ENCODE peak calls at places on chromosomes 1 and 21, in four cellular contexts. One of them, this sample, is unnamed.

GRCh38 chr1:85237613-85238012 is 21.8 kb downstream of the C1orf52 start:
- DNase-seq in astrocyte: no peak
- DNase-seq in mucosa of descending colon: no peak
- DNase-seq in coronary artery: no peak
- DNase-seq in this sample: no peak

GRCh38 chr1:11407301-11407994 is 71.5 kb upstream of the DISP3 start:
- DNase-seq in astrocyte: peak
- DNase-seq in mucosa of descending colon: no peak
- DNase-seq in coronary artery: no peak
- DNase-seq in this sample: no peak

GRCh38 chr1:51469518-51469917 is 49.5 kb downstream of the EPS15 start:
- DNase-seq in astrocyte: no peak
- DNase-seq in mucosa of descending colon: no peak
- DNase-seq in coronary artery: no peak
- DNase-seq in this sample: no peak

GRCh38 chr1:32702599-32703478 is at the start of gene SYNC:
- DNase-seq in coronary artery: peak
- DNase-seq in mucosa of descending colon: peak
- DNase-seq in astrocyte: peak
- DNase-seq in this sample: peak

GRCh38 chr1:193479187-193479586 is 292.8 kb upstream of the B3GALT2 start:
- DNase-seq in astrocyte: no peak
- DNase-seq in coronary artery: no peak
- DNase-seq in mucosa of descending colon: no peak
- DNase-seq in this sample: peak

GRCh38 chr1:153470707-153471106 is 10.3 kb upstream of the S100A7 start:
- DNase-seq in astrocyte: no peak
- DNase-seq in coronary artery: no peak
- DNase-seq in mucosa of descending colon: no peak
- DNase-seq in this sample: no peak

GRCh38 chr1:233710507-233710906 is 96.6 kb downstream of the KCNK1 start:
- DNase-seq in mucosa of descending colon: no peak
- DNase-seq in astrocyte: no peak
- DNase-seq in coronary artery: no peak
- DNase-seq in this sample: no peak

GRCh38 chr1:8706995-8707396 is 110.4 kb downstream of the RERE start:
- DNase-seq in coronary artery: no peak
- DNase-seq in astrocyte: peak
- DNase-seq in mucosa of descending colon: no peak
- DNase-seq in this sample: no peak

GRCh38 chr1:112395261-112395831 is 668 bp upstream of the CTTNBP2NL start:
- DNase-seq in mucosa of descending colon: no peak
- DNase-seq in coronary artery: no peak
- DNase-seq in astrocyte: peak
- DNase-seq in this sample: peak

GRCh38 chr1:34985063-34985770 is at the start of gene TMEM35B:
- DNase-seq in coronary artery: peak
- DNase-seq in astrocyte: peak
- DNase-seq in mucosa of descending colon: peak
- DNase-seq in this sample: peak

GRCh38 chr1:157838966-157839365 is 2.6 kb downstream of the CD5L start:
- DNase-seq in astrocyte: no peak
- DNase-seq in coronary artery: no peak
- DNase-seq in mucosa of descending colon: no peak
- DNase-seq in this sample: no peak

GRCh38 chr1:236117710-236118109 is 24.6 kb upstream of the GPR137B start:
- DNase-seq in astrocyte: no peak
- DNase-seq in coronary artery: no peak
- DNase-seq in mucosa of descending colon: no peak
- DNase-seq in this sample: no peak

GRCh38 chr21:34934350-34934749 is 114.8 kb downstream of the RUNX1 start:
- DNase-seq in astrocyte: no peak
- DNase-seq in coronary artery: no peak
- DNase-seq in mucosa of descending colon: no peak
- DNase-seq in this sample: no peak
- H3K4me3 ChIP-seq in astrocyte: no peak
- H3K4me3 ChIP-seq in coronary artery: no peak
- H3K4me3 ChIP-seq in mucosa of descending colon: no peak
- H3K4me3 ChIP-seq in this sample: no peak

DNA sequence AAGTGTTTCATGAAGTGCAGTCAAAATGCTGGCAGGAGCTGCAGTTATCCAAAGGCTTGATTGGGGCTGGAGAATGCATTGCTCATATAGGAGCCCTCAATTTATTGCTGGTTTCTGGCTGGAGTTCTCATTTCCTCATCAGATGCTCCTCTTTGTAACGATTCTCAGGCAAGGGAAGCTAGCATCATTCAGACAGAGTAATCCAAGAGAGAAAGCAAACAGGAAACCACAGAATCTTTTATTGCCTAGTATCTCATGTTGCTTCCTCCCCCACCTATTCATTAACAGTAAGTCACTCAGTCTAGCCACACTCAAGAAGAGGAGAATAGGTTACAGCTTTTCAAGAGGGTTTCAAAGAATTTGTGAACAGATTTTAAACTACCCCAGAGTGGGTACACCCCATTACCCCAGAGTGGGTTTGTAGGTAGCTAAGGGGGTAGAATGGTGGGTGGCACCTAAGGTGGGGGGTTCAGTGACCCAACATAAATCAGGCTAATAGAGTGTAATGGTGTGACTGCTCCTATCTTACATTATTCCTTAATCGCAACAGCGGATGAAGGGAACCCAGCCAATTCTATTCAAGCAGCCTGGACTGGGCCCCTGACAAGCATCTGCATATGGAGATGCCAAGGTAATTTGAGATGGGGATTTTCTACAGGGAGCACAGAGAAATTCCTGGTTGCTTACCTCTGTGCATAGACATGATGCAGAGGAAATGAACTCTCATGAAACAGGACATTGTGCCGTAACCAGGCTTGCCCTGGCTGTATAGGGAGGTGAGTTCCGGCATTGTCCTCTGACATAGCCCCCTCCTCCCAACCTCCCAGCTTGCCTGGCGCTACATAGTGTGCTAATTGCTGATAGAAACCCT is 67.2 kb downstream of the KCNJ15 start:
- DNase-seq in astrocyte: peak
- DNase-seq in mucosa of descending colon: no peak
- DNase-seq in coronary artery: peak
- DNase-seq in this sample: no peak
- H3K4me3 ChIP-seq in astrocyte: no peak
- H3K4me3 ChIP-seq in mucosa of descending colon: no peak
- H3K4me3 ChIP-seq in coronary artery: no peak
- H3K4me3 ChIP-seq in this sample: no peak

DNA sequence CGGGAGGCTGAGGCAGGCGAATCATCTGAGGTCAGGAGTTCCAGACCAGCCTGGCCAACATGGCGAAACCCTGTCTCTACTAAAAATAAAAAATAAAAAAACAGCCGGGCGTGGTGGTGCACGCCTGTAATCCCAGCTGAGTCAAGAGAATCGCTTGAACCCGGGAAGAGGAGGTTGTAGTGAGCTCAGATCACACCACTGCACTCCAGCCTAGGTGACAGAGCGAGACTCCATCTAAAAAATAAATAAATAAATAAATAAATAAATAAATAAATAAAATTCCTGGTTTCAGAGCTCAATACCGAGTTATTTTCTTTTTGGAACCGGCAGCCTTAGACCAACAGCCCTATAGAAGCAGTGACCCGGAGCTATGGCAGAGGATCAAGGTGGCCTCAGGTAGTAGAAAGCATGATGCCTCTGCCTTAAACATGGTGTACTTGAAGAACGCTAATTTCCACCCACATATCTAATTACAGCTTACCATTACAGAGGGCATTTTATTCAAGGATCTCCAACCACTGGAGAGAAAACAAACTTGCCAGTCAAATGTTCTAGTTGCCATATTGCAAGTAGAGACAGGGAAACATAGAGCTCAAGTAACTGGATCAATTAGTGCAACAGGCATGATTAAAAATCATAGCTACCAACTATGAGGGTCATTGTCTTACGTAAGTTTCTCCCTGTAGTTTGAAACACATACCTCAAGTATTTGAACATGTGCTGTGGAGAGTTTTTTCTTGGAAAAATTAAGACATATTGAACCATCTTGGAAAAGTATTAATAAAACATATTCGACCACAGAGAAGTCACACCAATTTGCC is 2.0 kb upstream of the ENAH start:
- DNase-seq in coronary artery: no peak
- DNase-seq in astrocyte: no peak
- DNase-seq in mucosa of descending colon: no peak
- DNase-seq in this sample: no peak
- H3K4me3 ChIP-seq in coronary artery: peak
- H3K4me3 ChIP-seq in astrocyte: peak
- H3K4me3 ChIP-seq in mucosa of descending colon: no peak
- H3K4me3 ChIP-seq in this sample: no peak

GRCh38 chr1:222643937-222644648 is 26.2 kb downstream of the MIA3 start:
- DNase-seq in coronary artery: peak
- DNase-seq in astrocyte: peak
- DNase-seq in mucosa of descending colon: peak
- DNase-seq in this sample: peak
- H3K4me3 ChIP-seq in coronary artery: peak
- H3K4me3 ChIP-seq in astrocyte: peak
- H3K4me3 ChIP-seq in mucosa of descending colon: peak
- H3K4me3 ChIP-seq in this sample: peak

GRCh38 chr1:27044613-27045091 is 32.0 kb upstream of the TENT5B start:
- DNase-seq in coronary artery: peak
- DNase-seq in mucosa of descending colon: peak
- DNase-seq in astrocyte: peak
- DNase-seq in this sample: peak
- H3K4me3 ChIP-seq in coronary artery: peak
- H3K4me3 ChIP-seq in mucosa of descending colon: no peak
- H3K4me3 ChIP-seq in astrocyte: no peak
- H3K4me3 ChIP-seq in this sample: no peak

DNA sequence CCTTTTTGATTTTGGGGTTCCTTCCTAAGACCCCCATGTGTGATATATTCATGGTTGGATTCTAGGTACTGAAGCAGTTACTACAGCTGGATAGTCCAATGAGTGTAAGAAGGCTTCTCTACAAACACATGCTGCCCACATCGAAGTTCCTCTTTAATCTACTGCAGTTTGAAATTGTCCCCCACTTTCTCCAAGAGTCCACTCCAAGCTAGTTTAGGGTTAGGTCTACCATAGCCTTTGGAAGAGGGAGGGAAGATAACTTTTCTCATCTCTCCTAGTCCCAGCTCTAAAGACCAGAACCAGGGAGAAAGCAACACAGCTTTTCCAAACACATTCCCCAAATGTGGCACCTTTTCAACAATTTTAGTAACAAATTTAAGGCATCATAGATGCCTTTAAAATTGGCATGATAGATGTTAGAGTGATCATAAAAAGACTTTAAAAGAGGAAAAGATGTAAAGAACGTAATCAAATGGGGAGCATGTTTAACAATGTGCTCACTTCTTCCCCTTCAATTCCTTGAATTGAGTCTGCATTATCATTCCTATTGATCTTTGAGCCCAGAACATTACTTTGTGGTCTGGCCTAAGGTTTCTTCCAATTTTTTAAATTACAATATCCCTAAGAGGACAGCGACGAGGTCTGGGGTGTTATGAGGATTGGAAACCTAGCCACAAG is 1.0 kb upstream of the EXO1 start:
- DNase-seq in coronary artery: no peak
- DNase-seq in astrocyte: no peak
- DNase-seq in mucosa of descending colon: no peak
- DNase-seq in this sample: no peak
- H3K4me3 ChIP-seq in coronary artery: peak
- H3K4me3 ChIP-seq in astrocyte: peak
- H3K4me3 ChIP-seq in mucosa of descending colon: no peak
- H3K4me3 ChIP-seq in this sample: peak

GRCh38 chr1:45623972-45624371 is at the start of gene CCDC17:
- DNase-seq in astrocyte: no peak
- DNase-seq in coronary artery: no peak
- DNase-seq in mucosa of descending colon: no peak
- DNase-seq in this sample: peak

GRCh38 chr1:45621501-45621836 is 2.4 kb downstream of the CCDC17 start:
- DNase-seq in mucosa of descending colon: no peak
- DNase-seq in coronary artery: no peak
- DNase-seq in astrocyte: no peak
- DNase-seq in this sample: no peak

GRCh38 chr1:45621895-45622266 is 2.0 kb downstream of the CCDC17 start:
- DNase-seq in astrocyte: no peak
- DNase-seq in coronary artery: no peak
- DNase-seq in mucosa of descending colon: no peak
- DNase-seq in this sample: no peak

GRCh38 chr1:45622267-45622890 is 1.5 kb downstream of the CCDC17 start:
- DNase-seq in mucosa of descending colon: no peak
- DNase-seq in coronary artery: peak
- DNase-seq in astrocyte: no peak
- DNase-seq in this sample: no peak

DNA sequence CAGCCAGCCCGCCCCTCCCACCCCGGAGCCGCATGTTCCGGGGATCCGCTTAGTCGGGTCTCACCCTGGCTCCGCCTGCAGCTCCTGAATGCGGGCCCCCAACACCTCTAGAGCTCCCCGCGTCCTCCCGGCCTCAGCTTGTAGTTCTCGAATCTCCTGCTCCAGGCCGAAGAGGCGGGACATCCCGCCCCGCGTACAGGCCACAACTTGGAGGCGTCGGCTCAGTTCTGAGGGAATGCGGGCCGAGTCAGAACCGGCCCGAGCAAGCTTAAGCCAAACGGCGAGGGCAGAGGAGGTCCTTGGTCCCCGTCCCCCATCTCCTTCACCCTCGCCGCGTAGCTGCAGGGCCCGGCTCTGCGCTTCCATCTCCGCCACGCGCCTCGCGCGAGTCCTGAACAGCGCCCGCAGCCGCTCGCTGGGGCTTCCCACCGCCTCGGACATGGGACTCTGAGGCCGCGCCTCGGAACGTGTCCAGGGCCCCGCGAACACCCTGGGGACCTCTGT is 911 bp downstream of the CCDC17 start:
- DNase-seq in mucosa of descending colon: no peak
- DNase-seq in astrocyte: no peak
- DNase-seq in coronary artery: no peak
- DNase-seq in this sample: no peak
- H3K4me3 ChIP-seq in mucosa of descending colon: no peak
- H3K4me3 ChIP-seq in astrocyte: no peak
- H3K4me3 ChIP-seq in coronary artery: peak
- H3K4me3 ChIP-seq in this sample: no peak

DNA sequence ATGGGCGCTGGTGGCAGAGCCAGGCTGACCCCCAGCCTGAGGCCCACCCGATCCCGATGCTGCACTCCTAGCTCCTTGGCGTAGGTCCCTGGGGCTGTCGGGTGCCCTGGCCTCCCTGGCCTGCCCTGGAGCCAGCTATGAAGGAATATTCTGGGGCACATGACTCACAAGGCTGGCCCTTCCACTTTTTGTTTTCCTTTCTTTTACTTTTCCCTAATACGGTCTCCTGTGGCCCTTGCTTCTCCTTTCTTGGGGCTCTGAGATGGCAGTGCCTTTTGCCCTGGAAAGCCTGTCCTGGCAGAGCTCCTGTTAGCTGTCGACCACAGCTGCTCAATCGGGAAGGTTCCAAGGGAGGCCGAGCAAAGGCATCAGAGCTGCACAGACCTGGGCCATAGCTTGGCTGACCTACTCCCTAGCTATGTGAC is 22.1 kb downstream of the ARHGEF10L start:
- DNase-seq in astrocyte: no peak
- DNase-seq in coronary artery: peak
- DNase-seq in mucosa of descending colon: no peak
- DNase-seq in this sample: no peak
- H3K4me3 ChIP-seq in astrocyte: no peak
- H3K4me3 ChIP-seq in coronary artery: peak
- H3K4me3 ChIP-seq in mucosa of descending colon: no peak
- H3K4me3 ChIP-seq in this sample: no peak

This sample was measured in small intestine.